ENCODE peak calls at places on chromosomes 2 and 18, in ten cellular contexts. H is bronchial epithelial cell, X is HFF-Myc, L is progenitor cell of endocrine pancreas, P is neural crest cell, S is esophagus squamous epithelium, K is mucosa of descending colon, Q is omental fat pad, Y is OCI-LY7, F is nephron progenitor cell. T is an unnamed sample.

GRCh38 chr18:57698571-57699276 is 77.1 kb upstream of the NARS1 start:
- DNase-seq in H (peak), X (no peak), L (no peak), P (no peak), S (no peak), K (no peak), Q (no peak), Y (no peak), F (no peak), T (no peak)

GRCh38 chr18:23406271-23406787 is 46.8 kb upstream of the RIOK3 start:
- DNase-seq in H (no peak), X (no peak), L (no peak), P (no peak), S (no peak), K (no peak), Q (no peak), Y (no peak), F (no peak), T (no peak)

GRCh38 chr2:203498161-203498560 is 36.9 kb downstream of the RAPH1 start:
- DNase-seq in H (peak), X (peak), L (no peak), P (no peak), S (no peak), K (no peak), Q (no peak), Y (no peak), F (no peak), T (no peak)

GRCh38 chr18:11955299-11956029 is 25.8 kb upstream of the IMPA2 start:
- DNase-seq in H (peak), X (peak), L (no peak), P (no peak), S (no peak), K (no peak), Q (no peak), Y (no peak), F (no peak), T (no peak)

GRCh38 chr2:215784371-215784783 is 229.0 kb downstream of the MREG start:
- DNase-seq in H (no peak), X (peak), L (no peak), P (no peak), S (no peak), K (no peak), Q (no peak), Y (no peak), F (no peak), T (no peak)

GRCh38 chr2:239151201-239152131 is 249.4 kb downstream of the HDAC4 start:
- DNase-seq in H (no peak), X (no peak), L (no peak), P (no peak), S (no peak), K (peak), Q (peak), Y (no peak), F (peak), T (no peak)

GRCh38 chr2:197159681-197160211 is 150.8 kb downstream of the ANKRD44 start:
- DNase-seq in H (peak), X (peak), L (no peak), P (no peak), S (no peak), K (no peak), Q (no peak), Y (no peak), F (no peak), T (no peak)

GRCh38 chr18:23178661-23179081 is 43.4 kb downstream of the CABLES1 start:
- DNase-seq in H (no peak), X (no peak), L (no peak), P (no peak), S (no peak), K (no peak), Q (no peak), Y (no peak), F (no peak), T (no peak)

GRCh38 chr18:76764296-76764901 is 58.0 kb upstream of the ZNF236 start:
- DNase-seq in H (no peak), X (no peak), L (no peak), P (no peak), S (no peak), K (no peak), Q (no peak), Y (no peak), F (no peak), T (no peak)

GRCh38 chr2:226581661-226582060 is 218.0 kb downstream of the IRS1 start:
- DNase-seq in H (no peak), X (no peak), L (no peak), P (no peak), S (no peak), K (no peak), Q (no peak), Y (no peak), F (no peak), T (no peak)

GRCh38 chr2:158629116-158629515 is 166.0 kb upstream of the DAPL1 start:
- DNase-seq in H (no peak), X (no peak), L (no peak), P (no peak), S (no peak), K (no peak), Q (no peak), Y (no peak), F (no peak), T (no peak)

GRCh38 chr2:38876407-38876806 is 631 bp downstream of the MORN2 start:
- DNase-seq in H (no peak), X (no peak), L (no peak), P (no peak), S (no peak), K (no peak), Q (no peak), Y (no peak), F (no peak), T (no peak)

GRCh38 chr2:127104881-127105655 is 1.9 kb downstream of the BIN1 start:
- DNase-seq in H (no peak), X (no peak), L (no peak), P (no peak), S (no peak), K (no peak), Q (peak), Y (no peak), F (no peak), T (peak)

GRCh38 chr18:70491734-70492348 is 203.0 kb downstream of the SOCS6 start:
- DNase-seq in H (peak), X (peak), L (peak), P (peak), S (no peak), K (peak), Q (peak), Y (peak), F (peak), T (no peak)

GRCh38 chr18:78073275-78073674 is 823.6 kb downstream of the GALR1 start:
- DNase-seq in H (peak), X (no peak), L (no peak), P (no peak), S (no peak), K (no peak), Q (no peak), Y (no peak), F (no peak), T (no peak)

GRCh38 chr2:179946810-179947485 is 60.1 kb downstream of the CWC22 start:
- DNase-seq in H (no peak), X (no peak), L (no peak), P (no peak), S (no peak), K (no peak), Q (no peak), Y (no peak), F (no peak), T (no peak)

GRCh38 chr2:61689526-61689925 is 151.4 kb upstream of the XPO1 start:
- DNase-seq in H (no peak), X (no peak), L (no peak), P (no peak), S (no peak), K (no peak), Q (no peak), Y (no peak), F (no peak), T (no peak)

GRCh38 chr2:240832816-240833497 is 12.9 kb upstream of the KIF1A start:
- DNase-seq in H (no peak), X (no peak), L (no peak), P (no peak), S (no peak), K (no peak), Q (no peak), Y (no peak), F (no peak), T (no peak)

GRCh38 chr2:187615364-187615763 is 61.1 kb upstream of the TFPI start:
- DNase-seq in H (no peak), X (no peak), L (no peak), P (no peak), S (no peak), K (no peak), Q (no peak), Y (no peak), F (no peak), T (no peak)

GRCh38 chr2:111624401-111625156 is 259.4 kb downstream of the ANAPC1 start:
- DNase-seq in H (peak), X (no peak), L (no peak), P (no peak), S (no peak), K (no peak), Q (no peak), Y (no peak), F (no peak), T (no peak)

GRCh38 chr18:58117685-58118403 is 73.8 kb downstream of the NEDD4L start:
- DNase-seq in H (peak), X (peak), L (no peak), P (no peak), S (no peak), K (no peak), Q (no peak), Y (no peak), F (no peak), T (no peak)

GRCh38 chr18:58887613-58887963 is 22.9 kb downstream of the ZNF532 start:
- DNase-seq in H (no peak), X (no peak), L (no peak), P (no peak), S (no peak), K (peak), Q (no peak), Y (peak), F (no peak), T (no peak)

GRCh38 chr2:139969301-139969700 is 1189.1 kb upstream of the NXPH2 start:
- DNase-seq in H (no peak), X (no peak), L (no peak), P (no peak), S (no peak), K (no peak), Q (no peak), Y (no peak), F (no peak), T (no peak)

GRCh38 chr2:18647731-18648130 is 58.4 kb upstream of the NT5C1B start:
- DNase-seq in H (no peak), X (no peak), L (no peak), P (no peak), S (no peak), K (no peak), Q (no peak), Y (no peak), F (no peak), T (no peak)

GRCh38 chr2:30910686-30911085 is 103.4 kb upstream of the CAPN13 start:
- DNase-seq in H (no peak), X (no peak), L (no peak), P (no peak), S (no peak), K (no peak), Q (no peak), Y (no peak), F (no peak), T (no peak)

GRCh38 chr2:30912056-30912455 is 104.8 kb upstream of the CAPN13 start:
- DNase-seq in H (no peak), X (no peak), L (no peak), P (no peak), S (no peak), K (no peak), Q (no peak), Y (no peak), F (no peak), T (no peak)

GRCh38 chr2:30914456-30914855 is 107.2 kb upstream of the CAPN13 start:
- DNase-seq in H (peak), X (no peak), L (no peak), P (no peak), S (no peak), K (no peak), Q (no peak), Y (no peak), F (no peak), T (no peak)

GRCh38 chr2:30911327-30911726 is 104.1 kb upstream of the CAPN13 start:
- DNase-seq in H (no peak), X (no peak), L (no peak), P (no peak), S (no peak), K (no peak), Q (no peak), Y (no peak), F (no peak), T (no peak)

GRCh38 chr2:30915485-30915884 is 108.2 kb upstream of the CAPN13 start:
- DNase-seq in H (peak), X (no peak), L (peak), P (peak), S (no peak), K (peak), Q (no peak), Y (peak), F (peak), T (no peak)
- TF ChIP-seq CTCF in H (peak), X (peak), L (peak), P (peak), S (peak), K (no peak), Q (no peak), Y (peak), F (peak), T (no peak)

DNA sequence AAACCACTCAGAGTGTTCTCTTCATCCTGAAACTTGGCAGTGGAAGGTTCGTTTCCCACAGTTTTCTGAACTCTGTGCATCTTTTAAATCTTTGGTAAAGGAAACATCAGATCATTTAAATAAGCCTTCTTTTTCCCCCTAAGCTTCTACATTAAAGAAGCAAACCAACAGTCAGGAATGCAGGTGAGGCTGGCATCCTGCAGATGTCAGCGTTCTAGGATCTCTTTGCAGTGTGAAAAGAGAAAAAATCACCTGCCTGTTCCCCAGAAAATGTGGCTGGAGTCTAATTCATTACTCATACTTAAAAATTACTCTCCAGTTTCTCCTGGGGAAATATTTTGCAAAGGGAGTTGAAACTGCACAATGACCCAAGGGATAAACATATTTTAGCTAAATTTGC is 64.5 kb upstream of the ZCCHC2 start:
- DNase-seq in H (no peak), X (no peak), L (no peak), P (no peak), S (no peak), K (no peak), Q (no peak), Y (no peak), F (no peak), T (no peak)
- TF ChIP-seq CTCF in H (no peak), X (no peak), L (no peak), P (no peak), S (no peak), K (no peak), Q (no peak), Y (peak), F (no peak), T (no peak)

GRCh38 chr18:32243358-32243757 is 53.5 kb downstream of the MEP1B start:
- DNase-seq in H (no peak), X (no peak), L (no peak), P (no peak), S (no peak), K (no peak), Q (no peak), Y (no peak), F (no peak), T (no peak)

GRCh38 chr18:32242395-32242794 is 52.6 kb downstream of the MEP1B start:
- DNase-seq in H (no peak), X (no peak), L (no peak), P (no peak), S (no peak), K (no peak), Q (no peak), Y (no peak), F (no peak), T (no peak)

GRCh38 chr18:32237024-32237423 is 47.2 kb downstream of the MEP1B start:
- DNase-seq in H (peak), X (no peak), L (no peak), P (no peak), S (no peak), K (no peak), Q (no peak), Y (no peak), F (no peak), T (no peak)

GRCh38 chr18:32238635-32239268 is 48.9 kb downstream of the MEP1B start:
- DNase-seq in H (no peak), X (no peak), L (no peak), P (no peak), S (no peak), K (no peak), Q (no peak), Y (no peak), F (no peak), T (no peak)
- TF ChIP-seq CTCF in H (no peak), X (no peak), L (no peak), P (no peak), S (no peak), K (no peak), Q (no peak), Y (no peak), F (no peak), T (no peak)

DNA sequence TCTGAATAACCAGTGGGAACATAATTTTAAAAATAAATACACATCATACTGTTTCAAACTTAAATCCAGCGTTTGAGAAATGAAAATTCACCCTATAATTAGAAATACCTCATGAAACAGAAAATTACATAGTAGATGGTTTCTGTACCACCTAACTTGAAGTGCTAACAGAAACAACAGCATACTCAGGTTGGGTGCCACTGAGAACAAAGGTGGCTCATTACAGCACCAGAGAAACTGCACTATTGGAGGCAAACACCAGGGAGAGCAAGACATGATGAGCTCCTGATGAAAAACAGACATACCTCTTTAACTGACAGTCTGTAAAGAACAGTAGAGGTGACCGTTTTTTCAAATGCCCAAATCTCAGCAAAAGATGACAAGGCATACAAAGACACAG is 12.6 kb downstream of the SULT1C4 start:
- DNase-seq in H (no peak), X (no peak), L (no peak), P (no peak), S (no peak), K (no peak), Q (no peak), Y (no peak), F (no peak), T (no peak)
- TF ChIP-seq CTCF in H (no peak), X (no peak), L (no peak), P (no peak), S (no peak), K (no peak), Q (no peak), Y (no peak), F (no peak), T (no peak)

DNA sequence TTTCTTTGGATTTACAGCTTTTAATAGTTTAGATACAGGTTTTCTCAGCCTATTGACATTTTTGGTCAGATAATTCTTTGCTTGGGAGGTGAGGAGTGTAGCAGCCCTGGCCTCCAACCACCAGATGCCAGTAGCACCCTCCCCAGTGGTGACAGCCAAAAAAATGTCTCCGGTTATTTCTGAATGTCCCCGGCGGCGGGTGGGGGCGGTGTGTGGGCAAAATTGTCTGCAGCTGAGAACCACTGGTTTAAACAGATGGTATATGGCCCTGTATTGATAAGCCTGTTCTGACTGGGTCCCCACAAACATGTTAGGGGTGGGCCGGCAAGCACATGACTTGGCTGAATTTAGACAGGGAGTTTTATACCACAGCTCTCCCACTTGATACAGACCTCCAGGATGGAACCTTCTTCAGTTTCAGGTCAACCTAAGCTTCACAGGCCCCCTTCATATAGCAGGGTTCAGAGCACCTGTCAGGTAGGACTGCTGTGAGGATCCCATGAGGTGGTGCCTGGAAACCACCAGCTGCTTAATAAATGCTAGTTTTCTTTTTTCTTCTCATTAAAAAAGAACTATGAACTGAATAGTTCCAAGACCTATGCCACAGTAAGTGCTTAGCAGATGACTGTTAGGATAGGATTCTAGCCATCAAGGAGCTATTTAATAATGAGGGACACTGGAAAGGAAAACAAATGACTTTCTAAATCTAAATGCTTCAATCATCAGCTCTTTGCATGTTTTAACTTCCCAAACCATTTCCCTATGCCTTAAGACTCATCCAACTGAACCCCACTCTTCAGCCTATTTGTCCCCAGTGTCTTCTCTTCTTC is 18.1 kb downstream of the LPIN2 start:
- DNase-seq in H (no peak), X (no peak), L (no peak), P (no peak), S (peak), K (no peak), Q (no peak), Y (peak), F (no peak), T (no peak)
- TF ChIP-seq CTCF in H (peak), X (peak), L (peak), P (no peak), S (peak), K (no peak), Q (no peak), Y (peak), F (no peak), T (no peak)